ENCODE peak calls at places on chromosomes 11 and 22, in four cellular contexts. One of them, this sample, is unnamed.

GRCh38 chr11:31702966-31703365 is 108.2 kb downstream of the PAX6 start:
- DNase-seq in K562: no peak
- DNase-seq in WTC11: no peak
- DNase-seq in HepG2: peak
- DNase-seq in this sample: no peak

GRCh38 chr11:2816517-2816916 is 69.1 kb downstream of the CDKN1C start:
- DNase-seq in K562: no peak
- DNase-seq in WTC11: no peak
- DNase-seq in HepG2: no peak
- DNase-seq in this sample: no peak

GRCh38 chr11:106286881-106287504 is 209.5 kb downstream of the AASDHPPT start:
- DNase-seq in K562: no peak
- DNase-seq in WTC11: no peak
- DNase-seq in HepG2: no peak
- DNase-seq in this sample: no peak

GRCh38 chr11:123060265-123061000 is 1.5 kb downstream of the HSPA8 start:
- DNase-seq in K562: no peak
- DNase-seq in WTC11: no peak
- DNase-seq in HepG2: no peak
- DNase-seq in this sample: no peak

GRCh38 chr22:38080468-38080846 is 3.5 kb downstream of the SLC16A8 start:
- DNase-seq in K562: no peak
- DNase-seq in WTC11: no peak
- DNase-seq in HepG2: no peak
- DNase-seq in this sample: no peak

GRCh38 chr11:112279901-112280267 is 19.2 kb upstream of the PLET1 start:
- DNase-seq in K562: peak
- DNase-seq in WTC11: peak
- DNase-seq in HepG2: peak
- DNase-seq in this sample: peak

GRCh38 chr22:30314918-30315317 is 11.8 kb downstream of the TBC1D10A start:
- DNase-seq in K562: peak
- DNase-seq in WTC11: no peak
- DNase-seq in HepG2: no peak
- DNase-seq in this sample: no peak

GRCh38 chr22:19731361-19731725 is 8.0 kb downstream of the GP1BB start:
- DNase-seq in K562: no peak
- DNase-seq in WTC11: no peak
- DNase-seq in HepG2: no peak
- DNase-seq in this sample: no peak

GRCh38 chr11:80350541-80350940 is 909.7 kb upstream of the TENM4 start:
- DNase-seq in K562: no peak
- DNase-seq in WTC11: no peak
- DNase-seq in HepG2: no peak
- DNase-seq in this sample: no peak

GRCh38 chr11:68146010-68146540 is 24.9 kb upstream of the CHKA start:
- DNase-seq in K562: no peak
- DNase-seq in WTC11: no peak
- DNase-seq in HepG2: peak
- DNase-seq in this sample: peak

GRCh38 chr22:26646158-26646557 is 11.2 kb upstream of the MIAT start:
- DNase-seq in K562: no peak
- DNase-seq in WTC11: no peak
- DNase-seq in HepG2: no peak
- DNase-seq in this sample: no peak

GRCh38 chr22:32905400-32905799 is 103.9 kb downstream of the TIMP3 start:
- DNase-seq in K562: no peak
- DNase-seq in WTC11: no peak
- DNase-seq in HepG2: no peak
- DNase-seq in this sample: peak

GRCh38 chr11:27447288-27447914 is 25.2 kb downstream of the LGR4 start:
- DNase-seq in K562: no peak
- DNase-seq in WTC11: no peak
- DNase-seq in HepG2: no peak
- DNase-seq in this sample: no peak

GRCh38 chr11:1785749-1786261 is 22.1 kb upstream of the CTSD start:
- DNase-seq in K562: no peak
- DNase-seq in WTC11: no peak
- DNase-seq in HepG2: no peak
- DNase-seq in this sample: no peak

GRCh38 chr11:119793335-119793984 is 64.5 kb upstream of the NECTIN1 start:
- DNase-seq in K562: no peak
- DNase-seq in WTC11: no peak
- DNase-seq in HepG2: no peak
- DNase-seq in this sample: no peak

GRCh38 chr22:31578171-31578570 is 81.8 kb downstream of the SFI1 start:
- DNase-seq in K562: no peak
- DNase-seq in WTC11: no peak
- DNase-seq in HepG2: no peak
- DNase-seq in this sample: no peak

GRCh38 chr11:789951-790350 is at the start of gene CEND1:
- DNase-seq in K562: peak
- DNase-seq in WTC11: peak
- DNase-seq in HepG2: no peak
- DNase-seq in this sample: peak

GRCh38 chr11:104033134-104033533 is 3.3 kb upstream of the DDI1 start:
- DNase-seq in K562: no peak
- DNase-seq in WTC11: no peak
- DNase-seq in HepG2: peak
- DNase-seq in this sample: peak

GRCh38 chr11:63586451-63587166 is 23.4 kb upstream of the PLAAT2 start:
- DNase-seq in K562: no peak
- DNase-seq in WTC11: no peak
- DNase-seq in HepG2: peak
- DNase-seq in this sample: no peak

GRCh38 chr22:30859714-30860095 is 108.9 kb downstream of the MORC2 start:
- DNase-seq in K562: no peak
- DNase-seq in WTC11: no peak
- DNase-seq in HepG2: no peak
- DNase-seq in this sample: no peak

GRCh38 chr11:119041821-119042514 is 11.3 kb upstream of the SLC37A4 start:
- DNase-seq in K562: peak
- DNase-seq in WTC11: no peak
- DNase-seq in HepG2: no peak
- DNase-seq in this sample: no peak

GRCh38 chr11:8038811-8039529 is 42.0 kb upstream of the TUB start:
- DNase-seq in K562: no peak
- DNase-seq in WTC11: no peak
- DNase-seq in HepG2: no peak
- DNase-seq in this sample: no peak

GRCh38 chr22:46401370-46401769 is 65.9 kb downstream of the TRMU start:
- DNase-seq in K562: no peak
- DNase-seq in WTC11: no peak
- DNase-seq in HepG2: no peak
- DNase-seq in this sample: no peak

GRCh38 chr11:45384016-45384415 is 97.9 kb upstream of the SYT13 start:
- DNase-seq in K562: no peak
- DNase-seq in WTC11: no peak
- DNase-seq in HepG2: no peak
- DNase-seq in this sample: no peak

GRCh38 chr22:35212020-35212419 is 45.3 kb upstream of the HMGXB4 start:
- DNase-seq in K562: peak
- DNase-seq in WTC11: no peak
- DNase-seq in HepG2: no peak
- DNase-seq in this sample: no peak

GRCh38 chr11:27179334-27179733 is 138.7 kb downstream of the BBOX1 start:
- DNase-seq in K562: no peak
- DNase-seq in WTC11: no peak
- DNase-seq in HepG2: no peak
- DNase-seq in this sample: no peak

GRCh38 chr11:70304208-70304603 is 33.7 kb downstream of the PPFIA1 start:
- DNase-seq in K562: no peak
- DNase-seq in WTC11: no peak
- DNase-seq in HepG2: no peak
- DNase-seq in this sample: no peak

GRCh38 chr11:45662096-45662664 is 3.2 kb downstream of the CHST1 start:
- DNase-seq in K562: no peak
- DNase-seq in WTC11: no peak
- DNase-seq in HepG2: no peak
- DNase-seq in this sample: no peak

GRCh38 chr11:130066338-130066737 is 3.4 kb upstream of the APLP2 start:
- DNase-seq in K562: no peak
- DNase-seq in WTC11: no peak
- DNase-seq in HepG2: no peak
- DNase-seq in this sample: no peak

GRCh38 chr11:126969865-126970479 is 30.6 kb downstream of the KIRREL3 start:
- DNase-seq in K562: no peak
- DNase-seq in WTC11: peak
- DNase-seq in HepG2: no peak
- DNase-seq in this sample: peak

GRCh38 chr11:15707194-15707593 is 592.5 kb downstream of the INSC start:
- DNase-seq in K562: no peak
- DNase-seq in WTC11: no peak
- DNase-seq in HepG2: no peak
- DNase-seq in this sample: peak

GRCh38 chr11:65291613-65292012 is 23.1 kb upstream of the CDC42EP2 start:
- DNase-seq in K562: no peak
- DNase-seq in WTC11: no peak
- DNase-seq in HepG2: peak
- DNase-seq in this sample: no peak
- TF ChIP-seq FOXJ3 in K562: no peak
- TF ChIP-seq FOXJ3 in WTC11: no peak
- TF ChIP-seq FOXJ3 in HepG2: no peak
- TF ChIP-seq FOXJ3 in this sample: no peak

GRCh38 chr22:23180301-23180892 is at the start of gene BCR:
- DNase-seq in K562: no peak
- DNase-seq in WTC11: peak
- DNase-seq in HepG2: no peak
- DNase-seq in this sample: peak

GRCh38 chr22:23179381-23180294 is 671 bp upstream of the BCR start:
- DNase-seq in K562: no peak
- DNase-seq in WTC11: no peak
- DNase-seq in HepG2: no peak
- DNase-seq in this sample: no peak

GRCh38 chr22:23182289-23183106 is 2.2 kb downstream of the BCR start:
- DNase-seq in K562: no peak
- DNase-seq in WTC11: no peak
- DNase-seq in HepG2: no peak
- DNase-seq in this sample: no peak

GRCh38 chr22:23181763-23182288 is 1.5 kb downstream of the BCR start:
- DNase-seq in K562: no peak
- DNase-seq in WTC11: no peak
- DNase-seq in HepG2: no peak
- DNase-seq in this sample: no peak

GRCh38 chr22:23180893-23181762 is 819 bp downstream of the BCR start:
- DNase-seq in K562: peak
- DNase-seq in WTC11: no peak
- DNase-seq in HepG2: no peak
- DNase-seq in this sample: peak
- TF ChIP-seq FOXJ3 in K562: no peak
- TF ChIP-seq FOXJ3 in WTC11: no peak
- TF ChIP-seq FOXJ3 in HepG2: no peak
- TF ChIP-seq FOXJ3 in this sample: no peak

DNA sequence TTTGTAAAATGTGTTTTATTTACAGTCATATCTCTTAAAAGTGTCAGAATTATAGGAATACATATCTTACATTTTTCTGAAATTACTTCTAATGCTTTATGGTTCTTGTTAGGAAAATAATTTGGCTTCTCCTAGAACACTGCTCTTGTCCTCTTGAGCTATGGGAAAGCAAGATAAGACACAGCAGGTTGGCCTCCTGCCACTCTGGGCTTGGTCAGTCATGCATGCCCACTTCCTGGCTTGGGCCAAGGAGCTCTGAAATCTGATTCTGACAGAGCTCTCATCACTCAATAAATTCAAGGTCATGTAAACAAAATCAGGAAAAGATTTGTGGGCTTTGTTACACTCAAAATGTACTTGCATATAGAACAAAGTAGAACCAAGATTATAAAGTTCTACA is 1036.0 kb downstream of the OPCML start:
- DNase-seq in K562: no peak
- DNase-seq in WTC11: no peak
- DNase-seq in HepG2: no peak
- DNase-seq in this sample: no peak
- TF ChIP-seq FOXJ3 in K562: no peak
- TF ChIP-seq FOXJ3 in WTC11: no peak
- TF ChIP-seq FOXJ3 in HepG2: no peak
- TF ChIP-seq FOXJ3 in this sample: no peak

GRCh38 chr11:9139628-9140357 is 48.4 kb upstream of the SCUBE2 start:
- DNase-seq in K562: no peak
- DNase-seq in WTC11: no peak
- DNase-seq in HepG2: no peak
- DNase-seq in this sample: no peak
- TF ChIP-seq FOXJ3 in K562: no peak
- TF ChIP-seq FOXJ3 in WTC11: no peak
- TF ChIP-seq FOXJ3 in HepG2: no peak
- TF ChIP-seq FOXJ3 in this sample: no peak

DNA sequence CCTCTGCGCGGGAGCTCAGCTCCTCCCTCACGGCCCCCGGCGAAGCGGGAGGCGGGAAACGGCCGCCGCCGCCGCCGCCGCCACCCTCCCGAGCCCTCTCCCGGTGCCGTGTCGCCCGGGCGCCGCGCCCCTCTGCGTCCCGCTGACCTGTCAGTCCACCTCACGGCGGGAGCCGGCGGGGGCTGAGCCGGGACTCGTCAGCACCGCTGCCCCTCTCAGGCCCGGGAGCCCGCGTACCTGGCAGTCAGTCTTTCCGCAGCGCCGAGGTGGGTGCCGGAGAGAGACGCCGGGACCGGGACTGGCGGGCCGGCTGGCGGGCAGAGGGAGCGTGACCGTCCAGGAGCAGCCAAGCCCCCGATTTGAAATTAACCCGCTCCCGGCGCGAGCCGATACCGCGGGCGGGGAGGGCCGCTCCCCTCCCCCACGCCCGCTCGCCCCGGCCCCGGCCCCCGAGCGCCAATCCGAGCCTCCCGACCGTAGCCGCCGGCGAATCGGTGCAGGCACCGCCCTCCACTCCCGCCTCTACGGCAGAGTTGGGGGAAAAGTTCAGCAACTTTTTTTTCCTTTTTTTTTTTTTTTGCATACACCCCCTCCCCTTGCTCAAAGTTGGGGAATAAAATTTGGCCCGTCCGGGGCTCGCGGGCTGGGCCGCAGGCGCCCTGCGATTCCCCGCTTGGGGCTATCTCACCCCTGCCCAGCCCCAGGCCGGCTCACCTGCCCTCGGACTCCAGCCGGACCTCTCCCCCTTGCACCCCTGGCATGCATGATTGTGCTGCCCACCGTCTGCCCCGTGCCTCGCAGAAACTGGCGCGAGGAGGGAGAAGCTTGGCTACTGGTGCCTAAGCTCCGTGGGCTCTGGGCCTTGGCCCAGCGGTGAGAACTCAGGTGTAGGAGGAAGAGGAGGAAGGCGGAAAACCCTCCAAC is 777 bp upstream of the E2F8 start:
- DNase-seq in K562: peak
- DNase-seq in WTC11: peak
- DNase-seq in HepG2: no peak
- DNase-seq in this sample: peak
- TF ChIP-seq FOXJ3 in K562: no peak
- TF ChIP-seq FOXJ3 in WTC11: no peak
- TF ChIP-seq FOXJ3 in HepG2: no peak
- TF ChIP-seq FOXJ3 in this sample: no peak

This sample was measured in SK-N-SH.